ENCODE peak calls at places on chromosome 3, in seven cellular contexts. K, U, O, E, B, Q and N are unnamed samples.
A peak's percentile ranks its signal among the peaks of the same experiment; 100 is the strongest.

GRCh38 chr3:141659821-141660597 is 78.1 kb upstream of the RNF7 start:
- DNase-seq in K (no peak), U (peak; percentile 69), O (peak; percentile 33), E (peak; percentile 57), B (no peak), Q (peak; percentile 75), N (no peak)

GRCh38 chr3:64190517-64191515 is 34.5 kb downstream of the PRICKLE2 start:
- DNase-seq in K (no peak), U (no peak), O (peak; percentile 92), E (no peak), B (no peak), Q (no peak), N (peak; percentile 83)

GRCh38 chr3:106728315-106728821 is 648.9 kb upstream of the CCDC54 start:
- DNase-seq in K (no peak), U (no peak), O (peak; percentile 97), E (no peak), B (peak; percentile 72), Q (no peak), N (peak; percentile 96)

GRCh38 chr3:170956647-170957046 is 48.2 kb upstream of the EIF5A2 start:
- DNase-seq in K (no peak), U (no peak), O (no peak), E (no peak), B (no peak), Q (no peak), N (no peak)

GRCh38 chr3:143120716-143121239 is 1.2 kb downstream of the CHST2 start:
- DNase-seq in K (no peak), U (peak; percentile 43), O (peak; percentile 65), E (peak; percentile 64), B (no peak), Q (no peak), N (no peak)

GRCh38 chr3:187977659-187978058 is 176.3 kb upstream of the LPP start:
- DNase-seq in K (no peak), U (no peak), O (no peak), E (no peak), B (no peak), Q (no peak), N (no peak)

GRCh38 chr3:16151109-16151508 is 23.4 kb upstream of the GALNT15 start:
- DNase-seq in K (no peak), U (no peak), O (peak; percentile 93), E (peak; percentile 68), B (no peak), Q (peak; percentile 45), N (peak; percentile 67)

GRCh38 chr3:128269131-128269775 is 116.0 kb downstream of the EEFSEC start:
- DNase-seq in K (no peak), U (no peak), O (no peak), E (peak; percentile 32), B (no peak), Q (no peak), N (no peak)

GRCh38 chr3:123336441-123336851 is 112.4 kb downstream of the ADCY5 start:
- DNase-seq in K (no peak), U (no peak), O (no peak), E (no peak), B (no peak), Q (no peak), N (no peak)

GRCh38 chr3:76505202-76505875 is 534.6 kb upstream of the ROBO2 start:
- DNase-seq in K (no peak), U (no peak), O (peak; percentile 79), E (no peak), B (no peak), Q (no peak), N (no peak)

GRCh38 chr3:192629429-192629828 is 97.9 kb downstream of the FGF12 start:
- DNase-seq in K (no peak), U (no peak), O (no peak), E (no peak), B (no peak), Q (no peak), N (no peak)

GRCh38 chr3:33787328-33788009 is 11.0 kb upstream of the PDCD6IP start:
- DNase-seq in K (peak; percentile 66), U (peak; percentile 92), O (peak; percentile 84), E (peak; percentile 84), B (peak; percentile 39), Q (peak; percentile 69), N (peak; percentile 23)

GRCh38 chr3:120145498-120146285 is 51.4 kb upstream of the GSK3B start:
- DNase-seq in K (no peak), U (no peak), O (peak; percentile 56), E (no peak), B (no peak), Q (no peak), N (peak; percentile 43)

DNA sequence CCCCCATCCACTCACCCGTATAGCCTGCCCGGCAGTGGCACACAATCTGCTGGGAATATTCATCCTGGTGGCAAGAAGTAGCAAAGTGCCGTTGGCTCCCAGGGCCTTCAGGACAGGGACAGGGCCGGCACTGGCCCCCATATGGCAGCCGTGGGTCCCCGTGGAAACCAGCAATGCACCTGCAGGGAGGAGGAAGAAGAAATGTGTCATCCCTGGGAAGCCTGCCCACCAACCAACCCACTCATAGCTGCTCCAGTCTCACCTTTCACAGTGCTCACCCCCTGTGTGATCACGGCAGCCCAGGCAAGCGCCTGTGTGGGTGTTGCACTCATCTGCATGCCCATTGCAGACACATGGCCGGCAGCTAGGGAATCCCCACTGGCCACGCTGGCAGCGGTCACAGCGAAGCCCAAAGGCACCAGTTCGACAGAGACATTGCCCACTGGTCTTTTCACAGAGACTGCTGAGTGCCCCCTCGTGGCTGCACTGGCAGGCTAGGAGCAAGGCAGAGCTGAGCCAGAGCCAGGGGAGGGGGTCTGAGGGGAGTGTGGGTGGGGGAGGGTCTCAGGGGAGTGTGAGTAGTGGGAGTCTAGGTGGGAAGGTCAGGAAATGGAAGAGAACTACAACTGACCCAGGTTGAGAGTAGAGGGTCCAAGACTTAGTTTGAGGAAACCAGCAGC is 4.5 kb upstream of the USP19 start:
- DNase-seq in K (peak; percentile 15), U (peak; percentile 7), O (no peak), E (no peak), B (no peak), Q (no peak), N (no peak)
- TF ChIP-seq CTCF in K (peak; percentile 50), U (no peak), O (peak; percentile 30), E (no peak), B (no peak), Q (no peak), N (no peak)

GRCh38 chr3:168647582-168647981 is 551.9 kb upstream of the GOLIM4 start:
- DNase-seq in K (no peak), U (no peak), O (no peak), E (no peak), B (no peak), Q (no peak), N (no peak)
- H3K4me3 ChIP-seq in K (no peak overlapping the region), U (no peak overlapping the region), O (no peak overlapping the region), E (no peak overlapping the region), B (no peak overlapping the region), Q (no peak overlapping the region), N (no peak overlapping the region)

GRCh38 chr3:47250309-47251060 is 32.1 kb downstream of the KIF9 start:
- DNase-seq in K (no peak), U (peak; percentile 86), O (peak; percentile 30), E (no peak), B (no peak), Q (peak; percentile 65), N (no peak)
- TF ChIP-seq CTCF in K (peak; percentile 39), U (peak; percentile 64), O (peak; percentile 52), E (peak; percentile 26), B (peak; percentile 67), Q (peak; percentile 48), N (peak; percentile 48)

DNA sequence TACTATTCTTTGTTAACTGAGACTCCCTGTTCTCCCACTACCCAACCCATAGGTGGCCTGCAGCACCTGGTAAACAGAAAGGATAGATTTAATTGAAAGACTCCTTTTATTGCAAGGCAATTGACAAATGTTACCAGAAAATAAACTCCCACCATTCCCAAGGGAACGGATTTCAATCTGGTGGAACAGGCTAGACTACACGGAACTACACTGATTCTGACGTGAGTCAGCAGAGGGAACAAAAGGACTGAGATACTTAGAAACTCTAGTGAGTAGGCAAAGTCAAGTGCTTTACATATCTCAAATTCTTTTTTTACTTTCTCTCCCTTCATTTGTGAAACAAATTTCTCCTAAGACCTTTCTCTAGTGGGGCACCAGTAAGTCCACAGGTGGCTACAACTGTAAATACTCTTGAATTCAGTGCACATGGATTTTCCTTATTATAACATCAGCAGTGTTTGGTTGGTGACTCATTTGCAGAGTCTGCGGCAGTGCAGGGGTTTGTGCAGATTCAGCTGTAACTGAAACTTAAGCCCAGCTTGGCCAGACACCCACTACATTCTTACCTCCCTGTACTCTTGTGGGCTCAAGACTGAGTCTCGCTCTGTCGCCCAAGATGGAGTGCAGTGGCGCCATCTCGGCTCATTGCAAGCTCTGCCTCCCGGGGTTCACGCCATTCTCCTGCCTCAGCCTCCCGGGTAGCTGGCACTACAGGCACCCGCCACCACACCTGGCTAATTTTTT is 34.3 kb upstream of the PLSCR2 start:
- DNase-seq in K (no peak), U (peak; percentile 29), O (peak; percentile 98), E (no peak), B (peak; percentile 38), Q (no peak), N (peak; percentile 63)
- H3K4me3 ChIP-seq in K (no peak overlapping the region), U (no peak overlapping the region), O (no peak overlapping the region), E (no peak overlapping the region), B (no peak overlapping the region), Q (no peak overlapping the region), N (no peak overlapping the region)

DNA sequence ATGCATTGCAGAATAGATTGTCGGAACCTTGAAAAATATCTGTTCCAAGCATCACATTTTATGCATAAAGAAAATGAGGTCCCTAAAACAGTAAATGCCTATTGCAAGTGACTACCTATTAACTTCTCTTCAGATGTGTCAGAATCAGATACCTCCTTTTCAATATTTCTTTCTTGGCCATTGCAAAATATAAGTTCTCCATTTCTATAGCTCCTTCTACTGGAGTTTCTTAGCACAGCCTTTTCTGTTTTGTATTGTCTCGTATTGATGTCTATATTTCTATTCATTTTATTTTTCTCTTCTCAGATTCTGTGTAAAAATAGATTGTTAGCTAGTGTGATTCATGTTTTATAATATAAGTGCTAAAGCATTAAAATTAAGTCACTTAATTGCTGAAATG is 63.4 kb downstream of the PPARG start:
- DNase-seq in K (no peak), U (no peak), O (peak; percentile 41), E (no peak), B (no peak), Q (no peak), N (no peak)
- TF ChIP-seq CTCF in K (peak; percentile 51), U (no peak), O (no peak), E (no peak), B (peak; percentile 19), Q (no peak), N (no peak)

GRCh38 chr3:132723551-132723950 is 1.3 kb upstream of the NPHP3 start:
- DNase-seq in K (no peak), U (no peak), O (no peak), E (no peak), B (no peak), Q (no peak), N (no peak)
- H3K4me3 ChIP-seq in K (no peak overlapping the region), U (peak overlapping the region; percentile 82), O (no peak overlapping the region), E (no peak overlapping the region), B (peak overlapping the region; percentile 85), Q (no peak overlapping the region), N (no peak overlapping the region)

GRCh38 chr3:197195326-197195725 is 103.1 kb downstream of the DLG1 start:
- DNase-seq in K (no peak), U (no peak), O (no peak), E (no peak), B (no peak), Q (no peak), N (no peak)
- TF ChIP-seq CTCF in K (no peak), U (no peak), O (no peak), E (no peak), B (no peak), Q (no peak), N (no peak)